ENCODE peak calls at places on chromosome X, in nine cellular contexts. D, A, V, K, W, B, Y, Q and M are unnamed samples.

GRCh38 chrX:151970661-151971060 is 3.8 kb downstream of the GABRE start:
- DNase-seq in D (peak; percentile 65), A (peak; percentile 56), V (no peak), K (no peak), W (peak; percentile 67), B (peak; percentile 69), Y (no peak), Q (peak; percentile 83), M (peak; percentile 79)

GRCh38 chrX:115452256-115452655 is 108.7 kb upstream of the PLS3 start:
- DNase-seq in D (no peak), A (no peak), V (peak; percentile 35), K (no peak), W (no peak), B (no peak), Y (no peak), Q (no peak), M (no peak)

GRCh38 chrX:155213731-155214130 is 2.5 kb upstream of the VBP1 start:
- DNase-seq in D (no peak), A (no peak), V (no peak), K (no peak), W (no peak), B (no peak), Y (no peak), Q (no peak), M (no peak)

GRCh38 chrX:108217877-108218276 is 126.3 kb downstream of the ATG4A start:
- DNase-seq in D (no peak), A (peak; percentile 54), V (no peak), K (no peak), W (no peak), B (no peak), Y (no peak), Q (no peak), M (no peak)

GRCh38 chrX:110258552-110258951 is 59.3 kb downstream of the AMMECR1 start:
- DNase-seq in D (peak; percentile 68), A (no peak), V (no peak), K (no peak), W (no peak), B (no peak), Y (no peak), Q (no peak), M (no peak)

GRCh38 chrX:110276778-110277177 is 41.1 kb downstream of the AMMECR1 start:
- DNase-seq in D (no peak), A (no peak), V (no peak), K (no peak), W (no peak), B (no peak), Y (no peak), Q (no peak), M (no peak)

GRCh38 chrX:136246201-136246600 is 5.0 kb downstream of the MAP7D3 start:
- DNase-seq in D (no peak), A (no peak), V (no peak), K (no peak), W (no peak), B (no peak), Y (no peak), Q (no peak), M (no peak)

GRCh38 chrX:72050011-72050410 is 81.7 kb downstream of the RTL5 start:
- DNase-seq in D (no peak), A (no peak), V (peak; percentile 55), K (no peak), W (no peak), B (no peak), Y (no peak), Q (no peak), M (no peak)

GRCh38 chrX:16855363-16856075 is 14.6 kb downstream of the RBBP7 start:
- DNase-seq in D (no peak), A (no peak), V (no peak), K (no peak), W (no peak), B (no peak), Y (no peak), Q (no peak), M (peak; percentile 12)

GRCh38 chrX:73831500-73831899 is 268.5 kb downstream of the CHIC1 start:
- DNase-seq in D (no peak), A (no peak), V (no peak), K (no peak), W (no peak), B (no peak), Y (no peak), Q (no peak), M (no peak)

GRCh38 chrX:73828080-73828720 is 265.2 kb downstream of the CHIC1 start:
- DNase-seq in D (no peak), A (no peak), V (no peak), K (no peak), W (no peak), B (no peak), Y (no peak), Q (no peak), M (no peak)

GRCh38 chrX:73830489-73831414 is 267.8 kb downstream of the CHIC1 start:
- DNase-seq in D (no peak), A (no peak), V (no peak), K (no peak), W (no peak), B (no peak), Y (no peak), Q (no peak), M (no peak)

GRCh38 chrX:73832319-73832718 is 269.3 kb downstream of the CHIC1 start:
- DNase-seq in D (no peak), A (no peak), V (no peak), K (no peak), W (no peak), B (no peak), Y (no peak), Q (no peak), M (no peak)

GRCh38 chrX:73829890-73830466 is 267.0 kb downstream of the CHIC1 start:
- DNase-seq in D (no peak), A (no peak), V (no peak), K (no peak), W (no peak), B (no peak), Y (no peak), Q (no peak), M (no peak)
- H3K36me3 ChIP-seq in D (peaks cover 19% of the 10 kb centered on the region), A (no peaks in the 10 kb centered on the region), V (no peaks in the 10 kb centered on the region), K (no peaks in the 10 kb centered on the region), W (peaks cover 49% of the 10 kb centered on the region), B (no peaks in the 10 kb centered on the region), Y (peaks cover 70% of the 10 kb centered on the region), Q (peaks cover 5% of the 10 kb centered on the region), M (peaks cover 6% of the 10 kb centered on the region)

GRCh38 chrX:47221756-47222155 is 3.3 kb downstream of the CDK16 start:
- DNase-seq in D (no peak), A (peak; percentile 31), V (no peak), K (no peak), W (peak; percentile 13), B (no peak), Y (no peak), Q (no peak), M (no peak)

GRCh38 chrX:47217852-47218279 is 615 bp upstream of the CDK16 start:
- DNase-seq in D (peak; percentile 98), A (peak; percentile 98), V (peak; percentile 99), K (peak; percentile 91), W (peak; percentile 99), B (peak; percentile 100), Y (no peak), Q (peak; percentile 99), M (peak; percentile 98)

GRCh38 chrX:47217121-47217851 is 1.2 kb upstream of the CDK16 start:
- DNase-seq in D (peak; percentile 62), A (peak; percentile 56), V (no peak), K (no peak), W (peak; percentile 58), B (peak; percentile 44), Y (peak; percentile 81), Q (peak; percentile 80), M (no peak)

GRCh38 chrX:47218280-47218919 is at the start of gene CDK16:
- DNase-seq in D (peak; percentile 84), A (peak; percentile 89), V (peak; percentile 82), K (peak; percentile 72), W (peak; percentile 85), B (peak; percentile 82), Y (peak; percentile 95), Q (peak; percentile 91), M (peak; percentile 67)

GRCh38 chrX:47218920-47219815 is 687 bp downstream of the CDK16 start:
- DNase-seq in D (no peak), A (peak; percentile 80), V (peak; percentile 5), K (peak; percentile 55), W (peak; percentile 36), B (peak; percentile 49), Y (peak; percentile 89), Q (peak; percentile 77), M (peak; percentile 44)
- TF ChIP-seq POLR2A in D (no peak), A (no peak), V (no peak), K (no peak), W (no peak), B (no peak), Y (peak; percentile 62), Q (no peak), M (no peak)

DNA sequence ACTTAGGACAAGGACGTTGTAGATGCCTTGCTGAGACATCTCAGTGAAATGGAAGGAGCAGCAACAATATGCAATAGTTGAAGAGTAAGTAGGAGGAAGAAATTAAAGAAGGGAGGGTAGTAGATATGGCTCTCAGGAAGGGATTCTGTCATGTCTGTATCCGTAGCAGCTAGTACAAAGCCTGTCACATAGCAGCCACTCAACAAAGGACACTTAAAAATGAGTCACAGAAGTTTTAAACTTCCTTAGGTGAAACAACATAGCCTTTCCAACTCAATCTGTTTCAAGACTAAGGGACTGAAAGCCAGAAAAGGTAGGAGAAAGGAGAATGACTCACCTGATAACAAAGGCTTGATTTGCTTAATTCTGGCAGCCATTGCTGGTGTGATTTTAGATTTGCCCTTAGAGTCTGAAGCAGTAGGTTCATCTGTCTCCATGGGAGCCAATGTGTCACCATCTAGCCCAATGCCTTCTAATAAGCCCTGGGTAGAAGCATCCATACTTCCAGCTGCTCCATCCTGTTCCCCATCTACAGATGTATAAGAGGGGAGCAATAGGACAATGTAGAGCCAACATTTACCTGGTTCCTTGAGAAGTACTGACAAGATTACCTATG is 86.6 kb downstream of the HUWE1 start:
- DNase-seq in D (no peak), A (no peak), V (peak; percentile 17), K (no peak), W (no peak), B (no peak), Y (no peak), Q (no peak), M (no peak)
- H3K36me3 ChIP-seq in D (peaks cover 23% of the 10 kb centered on the region), A (no peaks in the 10 kb centered on the region), V (peaks cover 8% of the 10 kb centered on the region), K (peaks cover 8% of the 10 kb centered on the region), W (peaks cover 45% of the 10 kb centered on the region), B (no peaks in the 10 kb centered on the region), Y (peaks cover 74% of the 10 kb centered on the region), Q (peaks cover 5% of the 10 kb centered on the region), M (peaks cover 21% of the 10 kb centered on the region)

GRCh38 chrX:24264383-24264782 is 49.5 kb downstream of the SUPT20HL2 start:
- DNase-seq in D (peak; percentile 13), A (no peak), V (no peak), K (no peak), W (no peak), B (no peak), Y (no peak), Q (no peak), M (no peak)

GRCh38 chrX:24259544-24260240 is 54.2 kb downstream of the SUPT20HL2 start:
- DNase-seq in D (peak; percentile 80), A (no peak), V (peak; percentile 32), K (no peak), W (peak; percentile 49), B (peak; percentile 52), Y (no peak), Q (peak; percentile 74), M (peak; percentile 25)

GRCh38 chrX:24260827-24261550 is 52.9 kb downstream of the SUPT20HL2 start:
- DNase-seq in D (peak; percentile 47), A (no peak), V (peak; percentile 55), K (no peak), W (peak; percentile 49), B (peak; percentile 48), Y (no peak), Q (peak; percentile 81), M (no peak)

GRCh38 chrX:24266996-24267395 is 46.9 kb downstream of the SUPT20HL2 start:
- DNase-seq in D (peak; percentile 44), A (no peak), V (no peak), K (no peak), W (no peak), B (no peak), Y (no peak), Q (no peak), M (no peak)

GRCh38 chrX:24262309-24262708 is 51.6 kb downstream of the SUPT20HL2 start:
- DNase-seq in D (no peak), A (no peak), V (no peak), K (no peak), W (no peak), B (no peak), Y (no peak), Q (no peak), M (no peak)
- TF ChIP-seq POLR2A in D (no peak), A (no peak), V (no peak), K (no peak), W (no peak), B (no peak), Y (no peak), Q (no peak), M (no peak)